ENCODE peak calls at places on chromosome 9, in eight cellular contexts. Y, M, W, T, X, K, B and N are unnamed samples.

GRCh38 chr9:14723301-14723700 is 768 bp upstream of the CER1 start:
- DNase-seq in W (no peak), Y (no peak), X (no peak), T (no peak), M (no peak), K (no peak), B (no peak), N (no peak)

GRCh38 chr9:132712753-132713152 is 42.5 kb downstream of the GTF3C4 start:
- DNase-seq in B (no peak), K (no peak), M (no peak), W (no peak), Y (no peak), X (no peak), T (no peak), N (no peak)

GRCh38 chr9:22257026-22257425 is 189.6 kb upstream of the DMRTA1 start:
- DNase-seq in M (peak; percentile 19), K (no peak), B (no peak), Y (no peak), T (no peak), W (no peak), X (no peak), N (no peak)

GRCh38 chr9:98108540-98109031 is 10.4 kb downstream of the TRIM14 start:
- DNase-seq in M (peak; percentile 46), W (no peak), T (no peak), X (peak; percentile 54), K (no peak), Y (peak; percentile 44), B (no peak), N (no peak)

GRCh38 chr9:37618817-37619216 is 26.4 kb upstream of the TOMM5 start:
- DNase-seq in Y (no peak), B (no peak), W (peak; percentile 45), M (no peak), X (no peak), T (no peak), K (no peak), N (peak; percentile 82)

GRCh38 chr9:134966697-134967546 is 49.2 kb upstream of the FCN1 start:
- DNase-seq in K (no peak), B (no peak), W (no peak), T (no peak), X (no peak), Y (peak; percentile 37), M (no peak), N (no peak)

GRCh38 chr9:13141629-13142028 is 137.9 kb downstream of the MPDZ start:
- DNase-seq in X (no peak), B (no peak), M (no peak), Y (no peak), T (no peak), K (no peak), W (no peak), N (no peak)

GRCh38 chr9:104968025-104968982 is 40.3 kb upstream of the ABCA1 start:
- DNase-seq in K (peak; percentile 83), T (peak; percentile 86), M (peak; percentile 81), W (peak; percentile 78), X (peak; percentile 93), Y (peak; percentile 93), B (peak; percentile 92), N (peak; percentile 93)

GRCh38 chr9:37801287-37801850 is 772 bp downstream of the DCAF10 start:
- DNase-seq in T (peak; percentile 46), B (peak; percentile 31), X (peak; percentile 68), W (no peak), K (no peak), Y (peak; percentile 68), M (peak; percentile 35), N (peak; percentile 75)

GRCh38 chr9:71630371-71630770 is 137.9 kb downstream of the CEMIP2 start:
- DNase-seq in Y (no peak), X (no peak), W (no peak), T (no peak), B (no peak), M (no peak), K (no peak), N (no peak)

GRCh38 chr9:73270967-73271722 is 119.5 kb downstream of the ANXA1 start:
- DNase-seq in M (peak; percentile 39), X (no peak), W (peak; percentile 73), K (no peak), T (no peak), B (no peak), Y (no peak), N (peak; percentile 87)

GRCh38 chr9:80552931-80553330 is 981.2 kb downstream of the TLE4 start:
- DNase-seq in T (no peak), Y (peak; percentile 56), K (no peak), X (no peak), M (no peak), B (no peak), W (peak; percentile 64), N (peak; percentile 15)

GRCh38 chr9:94586814-94587213 is 6.8 kb downstream of the FBP2 start:
- DNase-seq in T (no peak), X (no peak), W (peak; percentile 35), B (no peak), Y (no peak), M (no peak), K (no peak), N (peak; percentile 65)

GRCh38 chr9:7777776-7778175 is 21.8 kb downstream of the DMAC1 start:
- DNase-seq in B (no peak), X (no peak), T (no peak), K (no peak), W (peak; percentile 11), M (no peak), Y (no peak), N (no peak)

GRCh38 chr9:113454914-113455761 is 8.4 kb upstream of the RGS3 start:
- DNase-seq in B (peak; percentile 41), W (peak; percentile 89), K (no peak), T (no peak), X (no peak), M (peak; percentile 88), Y (no peak), N (peak; percentile 91)